ENCODE peak calls at places on chromosomes 1 and 21, in four cellular contexts. H, Z, T and F are unnamed samples.

GRCh38 chr1:167483790-167484189 is 34.5 kb downstream of the CD247 start:
- DNase-seq in H (no peak), Z (no peak), T (no peak), F (no peak)

GRCh38 chr1:223811634-223812101 is 34.1 kb downstream of the TP53BP2 start:
- DNase-seq in H (peak), Z (no peak), T (no peak), F (peak)

GRCh38 chr1:220544901-220545303 is 17.0 kb downstream of the MARK1 start:
- DNase-seq in H (peak), Z (no peak), T (no peak), F (no peak)

GRCh38 chr21:38913120-38913975 is 107.6 kb downstream of the ETS2 start:
- DNase-seq in H (no peak), Z (no peak), T (peak), F (peak)

GRCh38 chr1:174134000-174134659 is 25.2 kb upstream of the RABGAP1L start:
- DNase-seq in H (no peak), Z (no peak), T (no peak), F (no peak)

GRCh38 chr1:66623812-66624211 is 89.9 kb downstream of the SGIP1 start:
- DNase-seq in H (no peak), Z (no peak), T (no peak), F (no peak)

GRCh38 chr1:89060091-89060490 is 4.9 kb downstream of the GBP1 start:
- DNase-seq in H (no peak), Z (no peak), T (no peak), F (no peak)

GRCh38 chr1:90220941-90221693 is 226.2 kb downstream of the ZNF326 start:
- DNase-seq in H (peak), Z (no peak), T (no peak), F (no peak)

GRCh38 chr1:30744060-30744756 is 13.4 kb downstream of the LAPTM5 start:
- DNase-seq in H (no peak), Z (no peak), T (no peak), F (no peak)

GRCh38 chr1:161958425-161958824 is 65.2 kb downstream of the OLFML2B start:
- DNase-seq in H (no peak), Z (no peak), T (no peak), F (no peak)
- TF ChIP-seq PHF8 in H (no peak), Z (no peak), T (no peak), F (no peak)

DNA sequence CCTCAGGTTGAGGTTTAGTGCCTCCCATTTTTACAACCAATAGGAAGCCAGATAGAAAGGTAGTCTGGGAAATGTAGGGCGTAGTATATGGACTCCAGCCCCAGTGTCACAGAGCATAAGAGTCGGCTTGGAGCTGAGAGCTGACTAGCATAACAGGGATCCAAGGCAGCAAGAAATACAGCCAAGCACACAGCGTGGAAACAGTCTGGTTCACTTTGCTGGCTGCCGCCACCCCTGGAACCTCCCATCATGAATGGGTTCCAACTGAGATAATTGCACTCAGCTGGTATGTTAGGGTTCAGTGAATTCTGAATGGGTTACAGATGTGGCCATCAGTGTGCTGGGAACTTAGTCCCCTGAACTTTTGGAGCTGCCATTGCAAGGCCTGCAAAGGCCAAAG is 76.7 kb upstream of the GPR88 start:
- DNase-seq in H (no peak), Z (no peak), T (no peak), F (no peak)
- TF ChIP-seq MAFK in H (no peak), Z (no peak), T (no peak), F (no peak)

DNA sequence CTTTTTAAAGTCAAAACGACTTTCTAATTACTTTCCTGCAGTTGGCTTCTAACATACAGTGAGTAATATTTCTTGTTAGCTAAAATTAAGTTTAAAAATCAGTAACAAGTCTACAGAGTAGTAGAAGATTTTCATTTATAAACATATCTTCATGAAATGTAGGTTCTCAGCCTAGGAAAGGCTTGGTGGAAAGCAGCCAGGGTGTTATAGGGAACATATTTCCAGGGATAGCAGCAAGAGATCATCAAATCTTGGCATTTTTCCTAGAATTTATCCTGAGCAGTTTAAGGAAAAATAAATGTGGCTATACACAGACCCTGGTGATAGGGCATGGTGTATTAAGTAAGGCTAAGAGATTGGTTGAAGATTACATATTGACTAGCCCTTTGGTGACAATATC is 203.4 kb upstream of the NEGR1 start:
- DNase-seq in H (no peak), Z (no peak), T (no peak), F (no peak)
- TF ChIP-seq PHF8 in H (no peak), Z (no peak), T (no peak), F (no peak)

DNA sequence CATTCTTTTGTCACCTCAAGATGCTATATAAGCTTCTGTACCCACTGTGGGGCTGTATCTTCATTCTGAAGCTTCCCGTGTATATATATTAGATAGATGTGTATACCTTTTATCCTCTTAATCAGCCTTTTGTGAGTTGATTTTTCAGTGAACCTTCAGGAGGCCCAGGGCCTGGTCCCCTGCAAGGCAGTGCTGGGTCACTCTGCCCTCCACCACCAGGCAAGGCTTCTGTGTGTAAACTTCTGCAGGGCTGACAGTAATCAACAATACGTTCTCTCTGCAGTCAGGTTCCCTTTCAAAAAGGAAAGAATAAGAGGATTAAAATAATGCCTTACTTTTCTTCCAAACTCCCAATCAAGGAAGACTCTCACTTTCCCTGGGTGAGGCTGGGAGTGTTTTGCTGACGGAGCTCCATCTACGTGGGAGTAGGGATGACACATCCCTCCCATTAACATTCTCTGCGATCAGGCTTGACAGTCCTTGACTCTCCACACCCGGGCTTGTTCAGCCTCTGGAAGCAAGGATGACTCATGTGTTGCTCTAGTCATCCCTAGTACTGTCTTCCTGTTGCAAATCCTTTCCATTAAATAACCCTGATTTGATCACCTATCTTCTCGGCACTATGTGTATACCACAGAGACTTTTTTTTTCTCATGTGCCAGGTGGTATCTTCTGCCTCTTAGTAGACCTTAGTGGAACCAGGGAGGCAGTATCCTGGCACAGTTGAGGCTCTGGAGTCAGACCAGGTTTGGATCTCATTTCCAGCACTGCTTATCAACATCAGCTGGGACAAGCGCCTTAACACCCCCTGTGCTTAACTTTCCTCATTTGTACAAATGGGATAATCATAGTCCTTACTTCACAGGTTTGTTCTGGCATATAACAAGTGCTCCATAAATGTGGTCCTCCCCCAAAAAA is 70.3 kb upstream of the KCNK1 start:
- DNase-seq in H (peak), Z (no peak), T (peak), F (peak)
- TF ChIP-seq MAFK in H (no peak), Z (no peak), T (peak), F (peak)

DNA sequence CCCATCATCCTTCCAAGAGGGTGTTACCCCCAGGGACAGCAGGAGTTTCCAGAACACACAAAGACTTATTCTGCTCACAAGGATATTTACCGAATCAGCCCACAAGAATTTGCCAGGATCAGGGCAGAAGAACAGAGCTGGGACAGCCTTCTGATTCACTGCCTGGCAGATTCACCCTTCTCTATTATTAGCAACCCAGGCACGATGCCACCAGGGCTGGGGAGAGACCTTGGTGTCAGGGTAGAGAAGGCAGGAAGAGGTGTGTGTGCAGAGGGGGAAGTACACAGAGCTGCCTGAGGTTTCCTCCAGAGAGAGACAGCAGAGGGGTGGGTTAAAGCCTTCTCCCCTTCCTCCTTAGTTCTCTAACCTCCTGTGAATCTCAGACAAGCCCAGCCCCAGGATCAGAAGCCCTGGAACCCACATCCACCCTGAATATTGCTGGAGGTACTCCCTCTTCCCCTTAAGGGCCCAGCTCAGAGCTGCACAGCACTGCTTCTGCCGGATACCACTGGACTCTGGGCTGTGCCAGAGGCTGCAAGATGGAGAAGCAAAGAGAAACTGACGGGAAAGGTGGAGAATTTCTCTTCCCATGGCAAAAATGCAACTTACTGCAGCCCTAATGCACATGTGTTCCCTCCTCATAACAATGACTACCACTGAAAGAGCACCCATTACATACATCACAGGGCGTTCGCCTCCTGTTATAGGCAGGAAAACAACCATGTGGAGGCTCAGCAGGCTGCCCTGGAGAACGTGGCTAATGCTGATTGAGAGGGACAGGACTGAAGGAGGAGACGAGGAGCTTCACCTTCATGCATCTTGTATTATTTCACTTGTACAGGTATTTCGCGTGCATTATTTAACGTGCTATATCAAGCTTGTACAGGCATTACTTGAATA is 61.7 kb downstream of the ITPKB start:
- DNase-seq in H (no peak), Z (no peak), T (no peak), F (peak)
- TF ChIP-seq PHF8 in H (no peak), Z (no peak), T (no peak), F (no peak)

GRCh38 chr1:145962157-145963102 is 1.9 kb downstream of the ANKRD34A start:
- DNase-seq in H (no peak), Z (no peak), T (peak), F (no peak)
- TF ChIP-seq MAFK in H (no peak), Z (no peak), T (no peak), F (no peak)